ENCODE peak calls at places on chromosomes 5 and 9, in six cellular contexts. One of them, this sample, is unnamed.

GRCh38 chr9:16030513-16031185 is 477.8 kb downstream of the CCDC171 start:
- DNase-seq in GM23338: no peak
- DNase-seq in uterus: no peak
- DNase-seq in CD8-positive, alpha-beta memory T cell: no peak
- DNase-seq in tibial artery: no peak
- DNase-seq in GM12878: peak
- DNase-seq in this sample: peak

GRCh38 chr5:133735346-133735745 is 123.0 kb upstream of the FSTL4 start:
- DNase-seq in CD8-positive, alpha-beta memory T cell: no peak
- DNase-seq in tibial artery: no peak
- DNase-seq in GM12878: no peak
- DNase-seq in GM23338: no peak
- DNase-seq in uterus: no peak
- DNase-seq in this sample: no peak

GRCh38 chr5:144139586-144139985 is 30.9 kb downstream of the YIPF5 start:
- DNase-seq in GM23338: no peak
- DNase-seq in GM12878: no peak
- DNase-seq in uterus: no peak
- DNase-seq in CD8-positive, alpha-beta memory T cell: no peak
- DNase-seq in tibial artery: no peak
- DNase-seq in this sample: no peak

GRCh38 chr5:143775258-143775657 is 36.7 kb upstream of the HMHB1 start:
- DNase-seq in CD8-positive, alpha-beta memory T cell: no peak
- DNase-seq in GM23338: no peak
- DNase-seq in uterus: no peak
- DNase-seq in tibial artery: no peak
- DNase-seq in GM12878: no peak
- DNase-seq in this sample: no peak

GRCh38 chr5:7208911-7209310 is 187.0 kb upstream of the ADCY2 start:
- DNase-seq in uterus: no peak
- DNase-seq in GM12878: no peak
- DNase-seq in CD8-positive, alpha-beta memory T cell: no peak
- DNase-seq in GM23338: no peak
- DNase-seq in tibial artery: peak
- DNase-seq in this sample: no peak

GRCh38 chr5:69341520-69342161 is 9.0 kb upstream of the CCDC125 start:
- DNase-seq in tibial artery: no peak
- DNase-seq in GM23338: no peak
- DNase-seq in uterus: no peak
- DNase-seq in CD8-positive, alpha-beta memory T cell: no peak
- DNase-seq in GM12878: no peak
- DNase-seq in this sample: no peak

GRCh38 chr5:143569722-143570567 is 166.5 kb upstream of the NR3C1 start:
- DNase-seq in GM12878: no peak
- DNase-seq in tibial artery: no peak
- DNase-seq in CD8-positive, alpha-beta memory T cell: no peak
- DNase-seq in GM23338: no peak
- DNase-seq in uterus: no peak
- DNase-seq in this sample: no peak

GRCh38 chr5:55427157-55427556 is 107.6 kb downstream of the PLPP1 start:
- DNase-seq in CD8-positive, alpha-beta memory T cell: no peak
- DNase-seq in GM12878: no peak
- DNase-seq in uterus: no peak
- DNase-seq in tibial artery: no peak
- DNase-seq in GM23338: no peak
- DNase-seq in this sample: no peak

GRCh38 chr5:83721878-83722779 is 1.5 kb upstream of the HAPLN1 start:
- DNase-seq in uterus: peak
- DNase-seq in CD8-positive, alpha-beta memory T cell: no peak
- DNase-seq in GM12878: no peak
- DNase-seq in tibial artery: peak
- DNase-seq in GM23338: peak
- DNase-seq in this sample: no peak

GRCh38 chr5:147017621-147018020 is 139.1 kb upstream of the PPP2R2B start:
- DNase-seq in uterus: no peak
- DNase-seq in tibial artery: no peak
- DNase-seq in GM23338: peak
- DNase-seq in GM12878: no peak
- DNase-seq in CD8-positive, alpha-beta memory T cell: no peak
- DNase-seq in this sample: no peak

GRCh38 chr5:60504342-60504741 is 195.6 kb downstream of the DEPDC1B start:
- DNase-seq in uterus: no peak
- DNase-seq in GM23338: no peak
- DNase-seq in CD8-positive, alpha-beta memory T cell: no peak
- DNase-seq in GM12878: peak
- DNase-seq in tibial artery: no peak
- DNase-seq in this sample: peak

GRCh38 chr5:139649082-139649991 is 1.2 kb downstream of the CXXC5 start:
- DNase-seq in GM12878: no peak
- DNase-seq in CD8-positive, alpha-beta memory T cell: no peak
- DNase-seq in uterus: no peak
- DNase-seq in GM23338: peak
- DNase-seq in tibial artery: no peak
- DNase-seq in this sample: no peak

GRCh38 chr5:1814183-1815020 is 13.2 kb downstream of the NDUFS6 start:
- DNase-seq in GM23338: no peak
- DNase-seq in GM12878: no peak
- DNase-seq in CD8-positive, alpha-beta memory T cell: no peak
- DNase-seq in uterus: no peak
- DNase-seq in tibial artery: no peak
- DNase-seq in this sample: no peak

GRCh38 chr5:16464664-16465543 is 696 bp downstream of the ZNF622 start:
- DNase-seq in tibial artery: no peak
- DNase-seq in CD8-positive, alpha-beta memory T cell: no peak
- DNase-seq in uterus: no peak
- DNase-seq in GM12878: no peak
- DNase-seq in GM23338: peak
- DNase-seq in this sample: no peak

GRCh38 chr9:4196886-4197285 is 103.0 kb downstream of the GLIS3 start:
- DNase-seq in tibial artery: no peak
- DNase-seq in uterus: no peak
- DNase-seq in GM23338: no peak
- DNase-seq in GM12878: no peak
- DNase-seq in CD8-positive, alpha-beta memory T cell: no peak
- DNase-seq in this sample: no peak

GRCh38 chr9:133532937-133533668 is 1.4 kb upstream of the ADAMTSL2 start:
- DNase-seq in GM12878: peak
- DNase-seq in tibial artery: peak
- DNase-seq in uterus: peak
- DNase-seq in GM23338: peak
- DNase-seq in CD8-positive, alpha-beta memory T cell: peak
- DNase-seq in this sample: peak

GRCh38 chr5:172602712-172603289 is 38.3 kb upstream of the NEURL1B start:
- DNase-seq in CD8-positive, alpha-beta memory T cell: no peak
- DNase-seq in uterus: peak
- DNase-seq in GM12878: no peak
- DNase-seq in GM23338: no peak
- DNase-seq in tibial artery: no peak
- DNase-seq in this sample: no peak

GRCh38 chr9:91445135-91445534 is 21.5 kb upstream of the NFIL3 start:
- DNase-seq in GM12878: no peak
- DNase-seq in tibial artery: no peak
- DNase-seq in GM23338: no peak
- DNase-seq in uterus: no peak
- DNase-seq in CD8-positive, alpha-beta memory T cell: no peak
- DNase-seq in this sample: no peak

GRCh38 chr5:3029396-3029795 is 277.9 kb upstream of the IRX2 start:
- DNase-seq in CD8-positive, alpha-beta memory T cell: no peak
- DNase-seq in GM23338: no peak
- DNase-seq in GM12878: no peak
- DNase-seq in tibial artery: no peak
- DNase-seq in uterus: no peak
- DNase-seq in this sample: no peak

GRCh38 chr5:2773327-2773726 is 21.9 kb upstream of the IRX2 start:
- DNase-seq in GM12878: no peak
- DNase-seq in tibial artery: no peak
- DNase-seq in CD8-positive, alpha-beta memory T cell: no peak
- DNase-seq in GM23338: no peak
- DNase-seq in uterus: no peak
- DNase-seq in this sample: no peak

GRCh38 chr9:127972316-127972871 is 8.4 kb downstream of the EEIG1 start:
- DNase-seq in CD8-positive, alpha-beta memory T cell: no peak
- DNase-seq in uterus: no peak
- DNase-seq in GM12878: no peak
- DNase-seq in tibial artery: no peak
- DNase-seq in GM23338: no peak
- DNase-seq in this sample: no peak

GRCh38 chr9:127968717-127969383 is 11.9 kb downstream of the EEIG1 start:
- DNase-seq in GM23338: no peak
- DNase-seq in GM12878: no peak
- DNase-seq in tibial artery: peak
- DNase-seq in CD8-positive, alpha-beta memory T cell: no peak
- DNase-seq in uterus: peak
- DNase-seq in this sample: no peak

GRCh38 chr9:127971357-127972315 is 9.2 kb downstream of the EEIG1 start:
- DNase-seq in tibial artery: no peak
- DNase-seq in uterus: no peak
- DNase-seq in CD8-positive, alpha-beta memory T cell: peak
- DNase-seq in GM23338: peak
- DNase-seq in GM12878: no peak
- DNase-seq in this sample: no peak

GRCh38 chr9:127968046-127968445 is 12.7 kb downstream of the EEIG1 start:
- DNase-seq in uterus: no peak
- DNase-seq in tibial artery: no peak
- DNase-seq in GM23338: no peak
- DNase-seq in CD8-positive, alpha-beta memory T cell: no peak
- DNase-seq in GM12878: no peak
- DNase-seq in this sample: no peak

DNA sequence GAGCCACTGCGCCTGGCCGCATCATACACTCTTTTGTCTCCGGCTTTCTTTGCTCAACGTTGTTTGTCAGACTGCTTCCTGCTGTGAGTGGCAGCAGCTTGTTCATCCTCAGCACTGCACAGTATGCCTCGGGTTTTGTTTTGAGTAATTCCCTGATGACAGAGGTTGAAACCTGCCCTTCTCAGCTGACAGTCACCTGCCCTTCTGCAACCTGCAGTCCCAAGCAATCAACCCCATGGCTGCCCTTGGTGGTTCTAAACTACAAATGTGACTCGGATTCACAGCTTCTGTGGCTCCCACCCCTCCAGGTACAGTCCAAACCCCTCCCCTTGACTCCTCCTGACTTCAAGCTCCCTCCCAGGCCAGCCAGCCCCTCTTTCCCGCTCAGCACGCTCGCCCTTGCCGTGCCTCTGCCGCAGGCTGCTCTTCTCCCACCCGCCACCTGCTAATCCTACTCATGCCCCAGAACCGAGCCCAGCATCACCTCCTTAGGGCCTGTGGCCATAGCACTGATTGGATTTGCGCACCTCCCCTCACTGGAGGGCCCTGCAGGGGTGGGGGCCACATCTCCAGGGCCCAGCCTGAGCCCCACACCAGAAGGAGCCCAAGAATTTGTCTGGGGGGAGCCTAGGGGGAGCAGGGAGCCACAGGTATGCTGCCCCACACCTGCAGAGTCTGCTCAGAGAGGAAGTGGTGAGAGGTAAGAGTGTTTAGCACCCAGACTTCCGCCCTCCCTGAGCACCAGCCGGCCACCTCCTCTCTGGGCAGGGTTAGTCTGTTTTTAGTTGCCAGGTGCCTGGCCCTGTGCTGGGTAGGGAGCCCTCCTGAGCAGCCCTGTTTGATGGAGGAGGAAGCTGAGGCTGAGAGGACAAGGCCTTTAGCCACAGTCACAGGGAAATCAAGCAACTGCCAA is 10.1 kb downstream of the EEIG1 start:
- DNase-seq in CD8-positive, alpha-beta memory T cell: peak
- DNase-seq in tibial artery: no peak
- DNase-seq in GM23338: no peak
- DNase-seq in GM12878: peak
- DNase-seq in uterus: no peak
- DNase-seq in this sample: peak
- H3K4me3 ChIP-seq in CD8-positive, alpha-beta memory T cell: peak
- H3K4me3 ChIP-seq in tibial artery: no peak
- H3K4me3 ChIP-seq in GM23338: no peak
- H3K4me3 ChIP-seq in GM12878: peak
- H3K4me3 ChIP-seq in uterus: no peak
- H3K4me3 ChIP-seq in this sample: peak

DNA sequence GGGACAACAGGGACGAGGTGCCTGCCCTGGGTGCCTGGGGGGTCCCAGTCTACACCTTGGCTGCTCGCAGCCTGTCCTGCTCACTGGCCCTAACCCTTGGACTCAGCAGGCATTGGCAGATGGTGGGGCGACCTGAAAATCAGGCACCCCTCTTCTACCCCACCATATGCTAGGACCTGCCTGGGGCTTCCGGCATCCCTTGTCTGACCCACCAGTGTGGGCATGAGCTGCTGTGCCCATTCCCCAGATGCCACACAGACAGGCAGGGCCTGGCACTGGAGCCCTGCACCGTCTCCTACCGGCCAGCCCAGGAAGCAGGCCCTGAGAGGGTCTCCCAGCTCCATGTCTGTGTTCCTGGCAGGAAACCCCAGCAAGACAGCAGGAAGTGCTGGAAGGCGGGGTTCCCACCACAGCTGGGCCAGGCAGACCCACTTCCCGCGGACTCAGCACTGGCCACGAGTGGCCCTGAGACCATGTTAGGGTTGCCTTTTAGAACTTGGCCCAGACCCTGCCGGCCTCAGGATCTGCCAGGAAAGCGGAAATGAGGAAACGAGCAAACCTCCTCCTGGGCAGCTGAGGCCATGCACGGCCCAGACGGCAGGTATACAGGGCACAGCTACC is 3.1 kb downstream of the NINJ1 start:
- DNase-seq in uterus: no peak
- DNase-seq in CD8-positive, alpha-beta memory T cell: no peak
- DNase-seq in tibial artery: peak
- DNase-seq in GM12878: no peak
- DNase-seq in GM23338: no peak
- DNase-seq in this sample: no peak
- H3K4me3 ChIP-seq in uterus: no peak
- H3K4me3 ChIP-seq in CD8-positive, alpha-beta memory T cell: no peak
- H3K4me3 ChIP-seq in tibial artery: no peak
- H3K4me3 ChIP-seq in GM12878: no peak
- H3K4me3 ChIP-seq in GM23338: no peak
- H3K4me3 ChIP-seq in this sample: no peak

DNA sequence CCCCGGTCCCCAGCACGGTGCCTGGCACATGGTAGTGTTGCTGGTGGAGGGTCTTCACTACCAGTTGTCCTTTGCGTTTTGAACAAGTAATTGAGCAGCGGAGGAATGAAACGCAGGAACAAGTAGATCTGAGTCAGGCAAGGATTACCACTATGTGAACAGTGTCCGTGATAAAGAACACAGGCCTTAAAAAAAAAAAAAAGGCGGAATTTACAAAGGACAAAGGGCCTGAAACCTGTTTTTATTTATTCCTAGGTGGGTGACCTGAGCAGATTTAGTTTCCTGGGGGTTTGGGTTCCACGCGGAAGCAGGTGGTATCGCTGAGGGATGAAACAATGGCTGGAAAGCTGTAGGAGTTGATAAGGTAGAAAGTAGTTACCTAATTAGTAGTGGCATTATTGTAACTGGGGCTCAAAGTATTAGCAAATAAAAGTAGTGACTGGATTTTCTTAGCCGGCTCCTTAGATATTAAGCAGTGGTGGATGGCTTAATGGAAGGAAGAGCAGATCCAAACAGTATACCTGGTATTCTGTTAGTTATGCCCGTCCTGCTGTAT is 1.1 kb downstream of the RUSC2 start:
- DNase-seq in GM12878: no peak
- DNase-seq in uterus: no peak
- DNase-seq in tibial artery: no peak
- DNase-seq in GM23338: peak
- DNase-seq in CD8-positive, alpha-beta memory T cell: no peak
- DNase-seq in this sample: no peak
- H3K4me3 ChIP-seq in GM12878: peak
- H3K4me3 ChIP-seq in uterus: peak
- H3K4me3 ChIP-seq in tibial artery: peak
- H3K4me3 ChIP-seq in GM23338: peak
- H3K4me3 ChIP-seq in CD8-positive, alpha-beta memory T cell: no peak
- H3K4me3 ChIP-seq in this sample: no peak

GRCh38 chr5:98839469-98840383 is 66.3 kb downstream of the RGMB start:
- DNase-seq in uterus: no peak
- DNase-seq in tibial artery: no peak
- DNase-seq in GM23338: peak
- DNase-seq in CD8-positive, alpha-beta memory T cell: no peak
- DNase-seq in GM12878: no peak
- DNase-seq in this sample: no peak
- H3K4me3 ChIP-seq in uterus: peak
- H3K4me3 ChIP-seq in tibial artery: no peak
- H3K4me3 ChIP-seq in GM23338: no peak
- H3K4me3 ChIP-seq in CD8-positive, alpha-beta memory T cell: no peak
- H3K4me3 ChIP-seq in GM12878: no peak
- H3K4me3 ChIP-seq in this sample: no peak